ENCODE peak calls at places on chromosomes 13 and 19, in ten cellular contexts. K is NCI-H2081; D is ACHN; W is stimulated activated naive B cell treated with anti-CD40 and anti-IgM and Interleukin-4, amounts not matched to agents 10 μg/mL and 1 μg/mL and 100 μg/mL, for 72 hours; S is heart left ventricle; F is psoas muscle; H is left ventricle myocardium inferior; J is T-helper 2 cell treated with Interferon-gamma antibody and Interleukin-4, amounts not matched to agents 5 μg/mL and 100 μg/mL, for 36 hours; P is stimulated activated CD4-positive, alpha-beta T cell treated with anti-CD3 and anti-CD28 coated beads, Interleukin-4, amount 100 ng/mL, for 48 hours; L is PC-9. U is an unnamed sample.
A peak's percentile ranks its signal among the peaks of the same experiment; 100 is the strongest.

GRCh38 chr19:33697766-33698165 is 76.0 kb downstream of the CHST8 start:
- DNase-seq in K (no peak), D (no peak), W (no peak), S (no peak), F (no peak), H (no peak), J (no peak), P (no peak), L (no peak), U (peak; percentile 24)

GRCh38 chr13:20274466-20274865 is 42.3 kb upstream of the GJB6 start:
- DNase-seq in K (no peak), D (no peak), W (no peak), S (no peak), F (no peak), H (no peak), J (no peak), P (no peak), L (peak; percentile 27), U (no peak)

GRCh38 chr13:30837227-30838159 is 68.6 kb upstream of the MEDAG start:
- DNase-seq in K (no peak), D (no peak), W (no peak), S (no peak), F (no peak), H (no peak), J (no peak), P (no peak), L (no peak), U (no peak)

GRCh38 chr19:37966211-37967072 is 59.4 kb downstream of the SIPA1L3 start:
- DNase-seq in K (no peak), D (peak; percentile 24), W (no peak), S (no peak), F (no peak), H (no peak), J (no peak), P (no peak), L (no peak), U (no peak)

GRCh38 chr19:3186891-3187661 is 1.3 kb downstream of the NCLN start:
- DNase-seq in K (no peak), D (no peak), W (no peak), S (no peak), F (no peak), H (no peak), J (no peak), P (no peak), L (no peak), U (peak; percentile 73)

GRCh38 chr19:50906217-50906616 is 5.0 kb downstream of the KLK4 start:
- DNase-seq in K (peak; percentile 14), D (peak; percentile 40), W (no peak), S (peak; percentile 32), F (no peak), H (no peak), J (no peak), P (peak; percentile 25), L (no peak), U (no peak)

GRCh38 chr13:108214511-108215383 is 589 bp downstream of the LIG4 start:
- DNase-seq in K (peak; percentile 50), D (no peak), W (no peak), S (peak; percentile 30), F (peak; percentile 57), H (no peak), J (no peak), P (no peak), L (no peak), U (peak; percentile 71)

GRCh38 chr13:109309625-109310363 is 476.6 kb downstream of the IRS2 start:
- DNase-seq in K (peak; percentile 95), D (no peak), W (no peak), S (no peak), F (no peak), H (no peak), J (no peak), P (no peak), L (no peak), U (no peak)

GRCh38 chr19:4557186-4557970 is 2.1 kb downstream of the SEMA6B start:
- DNase-seq in K (no peak), D (no peak), W (no peak), S (no peak), F (no peak), H (no peak), J (no peak), P (no peak), L (peak; percentile 28), U (no peak)

GRCh38 chr13:99949657-99950413 is 21.7 kb downstream of the ZIC5 start:
- DNase-seq in K (no peak), D (no peak), W (no peak), S (no peak), F (no peak), H (no peak), J (no peak), P (no peak), L (no peak), U (no peak)

GRCh38 chr13:102902789-102903347 is 57.0 kb downstream of the ERCC5 start:
- DNase-seq in K (no peak), D (no peak), W (no peak), S (peak; percentile 72), F (peak; percentile 36), H (peak; percentile 22), J (no peak), P (no peak), L (no peak), U (no peak)

GRCh38 chr13:95500136-95500718 is 52.3 kb upstream of the CLDN10 start:
- DNase-seq in K (no peak), D (no peak), W (no peak), S (no peak), F (no peak), H (no peak), J (no peak), P (no peak), L (no peak), U (no peak)

GRCh38 chr13:80340643-80341097 is 256 bp downstream of the SPRY2 start:
- DNase-seq in K (peak; percentile 68), D (peak; percentile 54), W (peak; percentile 19), S (no peak), F (no peak), H (no peak), J (peak; percentile 6), P (no peak), L (no peak), U (no peak)

GRCh38 chr13:63680704-63681103 is 2265.1 kb upstream of the PCDH20 start:
- DNase-seq in K (peak; percentile 54), D (no peak), W (no peak), S (no peak), F (no peak), H (no peak), J (no peak), P (no peak), L (no peak), U (no peak)

GRCh38 chr13:111663505-111663904 is 343.1 kb downstream of the TEX29 start:
- DNase-seq in K (no peak), D (no peak), W (no peak), S (no peak), F (no peak), H (no peak), J (no peak), P (no peak), L (no peak), U (no peak)

GRCh38 chr13:20340759-20341161 is 108.6 kb upstream of the GJB6 start:
- DNase-seq in K (no peak), D (no peak), W (no peak), S (no peak), F (peak; percentile 72), H (no peak), J (no peak), P (no peak), L (no peak), U (peak; percentile 65)

GRCh38 chr13:52835071-52835793 is 13.2 kb downstream of the PCDH8 start:
- DNase-seq in K (no peak), D (no peak), W (no peak), S (no peak), F (no peak), H (no peak), J (no peak), P (no peak), L (no peak), U (no peak)

GRCh38 chr13:39773833-39774232 is 118.4 kb downstream of the COG6 start:
- DNase-seq in K (no peak), D (no peak), W (no peak), S (no peak), F (no peak), H (no peak), J (no peak), P (no peak), L (no peak), U (no peak)

GRCh38 chr19:38932425-38933179 is 1.9 kb downstream of the MRPS12 start:
- DNase-seq in K (peak; percentile 6), D (peak; percentile 64), W (no peak), S (no peak), F (peak; percentile 58), H (no peak), J (peak; percentile 23), P (no peak), L (no peak), U (no peak)

GRCh38 chr13:110652231-110652730 is 36.9 kb downstream of the NAXD start:
- DNase-seq in K (no peak), D (no peak), W (no peak), S (no peak), F (no peak), H (no peak), J (no peak), P (no peak), L (no peak), U (peak; percentile 43)

GRCh38 chr13:59442461-59442860 is 721.3 kb downstream of the DIAPH3 start:
- DNase-seq in K (no peak), D (no peak), W (no peak), S (no peak), F (no peak), H (no peak), J (no peak), P (no peak), L (no peak), U (no peak)

GRCh38 chr19:54481326-54481930 is 8.3 kb upstream of the CDC42EP5 start:
- DNase-seq in K (peak; percentile 57), D (peak; percentile 34), W (no peak), S (no peak), F (no peak), H (no peak), J (peak; percentile 34), P (no peak), L (peak; percentile 40), U (no peak)

GRCh38 chr13:112802808-112803207 is 113.0 kb downstream of the ATP11A start:
- DNase-seq in K (no peak), D (no peak), W (no peak), S (no peak), F (no peak), H (no peak), J (no peak), P (no peak), L (no peak), U (no peak)

GRCh38 chr13:32984857-32985626 is 31.2 kb upstream of the KL start:
- DNase-seq in K (peak; percentile 61), D (no peak), W (no peak), S (no peak), F (no peak), H (no peak), J (no peak), P (no peak), L (peak; percentile 38), U (no peak)

GRCh38 chr19:46963093-46963734 is 56.4 kb upstream of the NPAS1 start:
- DNase-seq in K (no peak), D (no peak), W (no peak), S (no peak), F (no peak), H (no peak), J (peak; percentile 20), P (no peak), L (no peak), U (peak; percentile 17)

GRCh38 chr19:44553478-44554171 is 24.1 kb upstream of the CEACAM20 start:
- DNase-seq in K (no peak), D (no peak), W (no peak), S (no peak), F (no peak), H (no peak), J (no peak), P (no peak), L (no peak), U (no peak)

U was measured in aorta.